ENCODE peak calls at places on chromosome 2, in four cellular contexts. K, O, W and I are unnamed samples.
A peak's percentile ranks its signal among the peaks of the same experiment; 100 is the strongest.

GRCh38 chr2:60707750-60708371 is 48.2 kb upstream of the PAPOLG start:
- DNase-seq in W (no peak), K (no peak), O (no peak), I (peak; percentile 26)

GRCh38 chr2:67260348-67261277 is 136.5 kb upstream of the ETAA1 start:
- DNase-seq in K (peak; percentile 52), W (peak; percentile 83), O (peak; percentile 90), I (peak; percentile 85)

GRCh38 chr2:219219113-219219696 is 447 bp upstream of the ABCB6 start:
- DNase-seq in O (no peak), W (peak; percentile 44), K (no peak), I (no peak)

GRCh38 chr2:128306081-128306930 is 12.4 kb downstream of the HS6ST1 start:
- DNase-seq in O (peak; percentile 82), K (peak; percentile 69), W (peak; percentile 81), I (peak; percentile 83)

GRCh38 chr2:74481961-74482800 is 617 bp downstream of the CCDC142 start:
- DNase-seq in W (peak; percentile 48), O (no peak), K (no peak), I (peak; percentile 57)

GRCh38 chr2:86703704-86704370 is 16.3 kb upstream of the RMND5A start:
- DNase-seq in K (no peak), W (no peak), O (no peak), I (peak; percentile 89)

GRCh38 chr2:5921081-5921642 is 229.0 kb downstream of the SOX11 start:
- DNase-seq in O (no peak), K (no peak), W (no peak), I (no peak)

GRCh38 chr2:16621348-16621747 is 44.3 kb downstream of the CYRIA start:
- DNase-seq in O (no peak), W (no peak), K (no peak), I (no peak)

GRCh38 chr2:12304494-12305228 is 412.1 kb upstream of the TRIB2 start:
- DNase-seq in O (no peak), K (no peak), W (no peak), I (no peak)

GRCh38 chr2:88003074-88003755 is 13.1 kb downstream of the RNU2-63P start:
- DNase-seq in O (no peak), W (no peak), K (no peak), I (no peak)

GRCh38 chr2:204483497-204484164 is 61.6 kb upstream of the PARD3B start:
- DNase-seq in K (no peak), W (no peak), O (no peak), I (no peak)

GRCh38 chr2:171084128-171084527 is 76.6 kb downstream of the TLK1 start:
- DNase-seq in K (no peak), O (no peak), W (no peak), I (no peak)

GRCh38 chr2:143608758-143609157 is 479.5 kb downstream of the ARHGAP15 start:
- DNase-seq in K (no peak), O (no peak), W (no peak), I (no peak)

GRCh38 chr2:209147981-209148380 is 275.9 kb upstream of the MAP2 start:
- DNase-seq in K (no peak), O (no peak), W (no peak), I (peak; percentile 20)

GRCh38 chr2:71362447-71362846 is 30.9 kb downstream of the ZNF638 start:
- DNase-seq in K (no peak), W (no peak), O (no peak), I (no peak)
- H3K27ac ChIP-seq in K (peak overlapping the region; percentile 83), W (no peak overlapping the region), O (no peak overlapping the region), I (no peak overlapping the region)

DNA sequence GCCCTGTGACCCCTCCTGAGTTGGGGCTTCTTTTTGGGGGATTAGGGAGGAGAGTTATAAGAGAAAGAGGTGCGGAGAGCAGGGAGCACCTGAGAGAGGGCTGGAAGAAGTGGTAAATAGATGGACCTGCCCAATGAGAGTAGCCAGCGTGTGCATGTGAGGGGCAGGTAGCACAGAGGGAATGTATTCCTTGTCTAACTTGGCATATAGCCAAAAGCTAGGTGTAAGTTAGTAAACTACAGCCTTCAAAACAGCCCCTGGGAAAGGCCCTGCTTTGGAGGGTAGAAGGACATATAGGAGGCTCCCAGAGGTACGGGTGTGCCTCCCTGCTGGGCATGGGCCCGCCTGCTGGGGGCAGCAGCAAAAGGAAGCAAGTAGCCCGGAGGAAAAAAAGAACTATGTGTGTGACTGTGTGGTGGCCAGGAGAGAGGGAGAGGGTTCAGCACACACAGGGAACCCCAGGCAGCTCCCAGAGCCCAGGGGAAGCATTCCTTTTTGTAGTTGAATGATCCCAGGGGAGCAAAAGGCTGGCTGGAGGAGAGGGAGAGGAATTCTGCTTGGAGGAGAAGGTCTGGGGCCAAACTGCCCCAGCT is 48.0 kb downstream of the TCF7L1 start:
- DNase-seq in W (no peak), K (no peak), O (no peak), I (no peak)
- H3K27ac ChIP-seq in W (no peak overlapping the region), K (no peak overlapping the region), O (no peak overlapping the region), I (no peak overlapping the region)

DNA sequence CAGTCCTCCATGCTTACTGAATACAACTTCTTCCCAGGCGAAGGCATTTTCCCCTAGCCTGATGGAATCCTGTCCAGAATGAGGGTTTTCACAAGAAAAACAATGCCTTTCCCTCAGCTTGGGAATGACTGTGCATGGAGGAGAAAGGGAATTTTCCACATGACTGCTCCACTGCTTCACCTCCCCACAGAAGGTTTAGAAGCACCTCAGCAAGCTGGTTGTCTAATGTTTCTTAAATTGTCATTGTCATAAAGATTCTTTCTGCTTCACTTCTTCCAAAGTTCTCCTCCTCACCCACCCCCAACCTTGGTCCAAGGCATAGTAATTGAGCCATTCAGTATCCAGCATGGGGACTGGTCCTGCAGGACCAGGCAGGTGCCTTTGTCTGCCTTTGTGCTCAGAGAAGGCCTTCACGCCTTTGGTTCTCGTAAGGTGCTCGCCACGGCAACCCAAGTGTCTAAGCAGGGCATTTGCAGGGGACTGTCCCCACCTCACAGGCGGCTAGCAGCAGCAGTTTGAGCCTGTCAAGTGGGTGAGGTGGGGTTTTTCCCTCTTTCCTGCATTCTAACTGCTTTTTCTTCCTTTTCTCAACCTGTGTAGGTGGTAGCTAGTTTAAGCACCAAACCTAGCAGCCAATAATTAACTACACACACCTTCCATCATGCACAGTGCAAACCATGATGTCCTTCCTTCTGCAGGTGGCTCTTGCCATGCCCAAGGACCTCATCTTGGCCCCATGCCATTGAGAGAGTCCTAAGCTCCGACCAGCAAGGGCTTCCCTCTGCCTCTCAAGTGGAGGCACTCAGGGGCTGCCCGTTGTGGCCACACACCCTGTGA is 65.7 kb upstream of the BCL2L11 start:
- DNase-seq in O (no peak), K (no peak), W (no peak), I (no peak)
- H3K27ac ChIP-seq in O (no peak overlapping the region), K (no peak overlapping the region), W (no peak overlapping the region), I (no peak overlapping the region)

GRCh38 chr2:24411488-24412146 is 51.3 kb upstream of the ITSN2 start:
- DNase-seq in K (no peak), W (no peak), O (no peak), I (no peak)
- H3K27ac ChIP-seq in K (no peak overlapping the region), W (no peak overlapping the region), O (no peak overlapping the region), I (no peak overlapping the region)

GRCh38 chr2:26706616-26707473 is 14.3 kb downstream of the KCNK3 start:
- DNase-seq in O (no peak), W (peak; percentile 18), K (no peak), I (no peak)

GRCh38 chr2:26704441-26704977 is 12.0 kb downstream of the KCNK3 start:
- DNase-seq in W (no peak), O (no peak), K (no peak), I (peak; percentile 17)

GRCh38 chr2:26705126-26705525 is 12.6 kb downstream of the KCNK3 start:
- DNase-seq in O (no peak), K (no peak), W (no peak), I (no peak)

GRCh38 chr2:26707747-26708146 is 15.2 kb downstream of the KCNK3 start:
- DNase-seq in O (no peak), K (no peak), W (no peak), I (no peak)

GRCh38 chr2:26706093-26706492 is 13.6 kb downstream of the KCNK3 start:
- DNase-seq in K (no peak), W (no peak), O (no peak), I (no peak)
- H3K27ac ChIP-seq in K (no peak overlapping the region), W (no peak overlapping the region), O (no peak overlapping the region), I (no peak overlapping the region)